ENCODE peak calls at places on chromosomes 11 and 22, in eight cellular contexts. C, G, D, I, Y, H, V and L are unnamed samples.

GRCh38 chr11:45816614-45817013 is 11.7 kb downstream of the SLC35C1 start:
- DNase-seq in C (no peak), G (no peak), D (no peak), I (no peak), Y (no peak), H (no peak), V (peak), L (no peak)

GRCh38 chr11:2207773-2208621 is 36.4 kb upstream of the TH start:
- DNase-seq in C (no peak), G (no peak), D (no peak), I (no peak), Y (peak), H (no peak), V (no peak), L (no peak)

GRCh38 chr11:64339754-64340408 is at the start of gene CCDC88B:
- DNase-seq in C (no peak), G (peak), D (peak), I (peak), Y (no peak), H (no peak), V (peak), L (peak)

GRCh38 chr11:8810331-8811301 is 100.4 kb upstream of the AKIP1 start:
- DNase-seq in C (peak), G (peak), D (peak), I (peak), Y (peak), H (peak), V (peak), L (peak)

GRCh38 chr22:39664485-39665200 is 94.1 kb downstream of the CACNA1I start:
- DNase-seq in C (no peak), G (no peak), D (no peak), I (no peak), Y (no peak), H (no peak), V (peak), L (no peak)

GRCh38 chr11:45007011-45007410 is 56.3 kb upstream of the TP53I11 start:
- DNase-seq in C (no peak), G (no peak), D (no peak), I (no peak), Y (no peak), H (no peak), V (no peak), L (no peak)

GRCh38 chr22:29641052-29641780 is 37.8 kb downstream of the NF2 start:
- DNase-seq in C (no peak), G (no peak), D (peak), I (no peak), Y (no peak), H (no peak), V (peak), L (no peak)

GRCh38 chr22:39078329-39078728 is 1.3 kb downstream of the APOBEC3G start:
- DNase-seq in C (no peak), G (no peak), D (no peak), I (no peak), Y (no peak), H (no peak), V (no peak), L (no peak)

GRCh38 chr11:11284481-11284880 is 68.6 kb downstream of the CSNK2A3 start:
- DNase-seq in C (no peak), G (no peak), D (no peak), I (no peak), Y (no peak), H (no peak), V (no peak), L (no peak)

GRCh38 chr22:46914916-46915894 is 152.8 kb downstream of the TBC1D22A start:
- DNase-seq in C (no peak), G (no peak), D (peak), I (no peak), Y (no peak), H (no peak), V (no peak), L (no peak)

GRCh38 chr22:50481045-50481439 is 301 bp upstream of the ADM2 start:
- DNase-seq in C (no peak), G (no peak), D (no peak), I (peak), Y (no peak), H (no peak), V (no peak), L (no peak)

GRCh38 chr22:50479686-50480085 is 1.7 kb upstream of the ADM2 start:
- DNase-seq in C (no peak), G (no peak), D (no peak), I (no peak), Y (no peak), H (no peak), V (no peak), L (no peak)

GRCh38 chr22:50483106-50483505 is 1.8 kb downstream of the ADM2 start:
- DNase-seq in C (no peak), G (no peak), D (no peak), I (no peak), Y (no peak), H (no peak), V (no peak), L (no peak)

GRCh38 chr22:50482107-50483074 is 1.0 kb downstream of the ADM2 start:
- DNase-seq in C (no peak), G (no peak), D (no peak), I (no peak), Y (no peak), H (no peak), V (no peak), L (no peak)

GRCh38 chr22:50481440-50482106 is at the start of gene ADM2:
- DNase-seq in C (no peak), G (peak), D (no peak), I (peak), Y (no peak), H (peak), V (peak), L (no peak)
- TF ChIP-seq CTCF in C (no peak), G (no peak), D (no peak), I (no peak), Y (no peak), H (no peak), V (no peak), L (no peak)

GRCh38 chr11:120130176-120130980 is 7.5 kb downstream of the TRIM29 start:
- DNase-seq in C (no peak), G (no peak), D (no peak), I (peak), Y (no peak), H (no peak), V (peak), L (no peak)
- H3K4me3 ChIP-seq in C (no peak), G (no peak), D (no peak), I (no peak), Y (no peak), H (no peak), V (no peak), L (no peak)

DNA sequence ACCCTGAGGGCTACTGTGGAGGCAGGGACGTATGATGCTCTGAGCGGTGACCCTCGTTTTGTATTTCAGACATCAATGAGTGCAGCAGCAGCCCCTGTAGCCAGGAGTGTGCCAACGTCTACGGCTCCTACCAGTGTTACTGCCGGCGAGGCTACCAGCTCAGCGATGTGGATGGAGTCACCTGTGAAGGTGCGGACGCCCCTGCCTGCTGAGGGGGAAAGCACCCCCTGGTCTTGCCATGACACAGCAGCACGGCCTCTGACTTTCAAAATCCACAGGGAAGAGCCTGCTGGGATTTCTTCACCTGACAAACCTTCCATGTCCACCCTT is 44.3 kb downstream of the FBLN1 start:
- DNase-seq in C (no peak), G (no peak), D (no peak), I (no peak), Y (no peak), H (no peak), V (no peak), L (no peak)
- TF ChIP-seq CTCF in C (no peak), G (no peak), D (no peak), I (no peak), Y (no peak), H (no peak), V (no peak), L (no peak)

GRCh38 chr11:48091426-48092102 is 111.2 kb downstream of the PTPRJ start:
- DNase-seq in C (no peak), G (no peak), D (no peak), I (no peak), Y (no peak), H (no peak), V (no peak), L (no peak)
- H3K4me3 ChIP-seq in C (no peak), G (no peak), D (no peak), I (no peak), Y (no peak), H (no peak), V (no peak), L (no peak)

GRCh38 chr22:37472418-37473006 is 13.7 kb downstream of the MFNG start:
- DNase-seq in C (no peak), G (no peak), D (no peak), I (no peak), Y (no peak), H (peak), V (peak), L (peak)
- TF ChIP-seq CTCF in C (peak), G (peak), D (peak), I (peak), Y (no peak), H (peak), V (peak), L (peak)